ENCODE peak calls at places on chromosome 10, in six cellular contexts. U is left cardiac atrium; V is AG04450; P is activated CD4-positive, alpha-beta T cell treated with anti-CD3 and anti-CD28 coated beads for 48 hours; I is H9; E is T-helper 1 cell. S is an unnamed sample.

GRCh38 chr10:121325490-121326231 is 272.6 kb downstream of the FGFR2 start:
- DNase-seq in P (no peak), V (no peak), U (no peak), I (no peak), E (no peak), S (no peak)

GRCh38 chr10:127014671-127015070 is 109.4 kb downstream of the DOCK1 start:
- DNase-seq in U (no peak), P (no peak), E (no peak), I (no peak), V (no peak), S (no peak)

GRCh38 chr10:80144302-80145131 is 12.0 kb downstream of the PLAC9 start:
- DNase-seq in E (no peak), P (peak), I (peak), U (no peak), V (no peak), S (no peak)

GRCh38 chr10:92965314-92965713 is 95.3 kb upstream of the CYP26C1 start:
- DNase-seq in U (no peak), P (no peak), V (no peak), E (no peak), I (no peak), S (no peak)

GRCh38 chr10:14371616-14372015 is 40.9 kb upstream of the FRMD4A start:
- DNase-seq in E (no peak), P (no peak), V (no peak), U (no peak), I (no peak), S (no peak)

GRCh38 chr10:25209618-25210017 is 34.8 kb downstream of the GPR158 start:
- DNase-seq in I (no peak), V (no peak), P (no peak), U (no peak), E (no peak), S (no peak)

GRCh38 chr10:3239066-3239919 is 66.7 kb upstream of the PITRM1 start:
- DNase-seq in I (peak), E (peak), V (no peak), U (peak), P (peak), S (peak)

GRCh38 chr10:26519803-26520202 is 81.7 kb downstream of the APBB1IP start:
- DNase-seq in E (no peak), P (no peak), U (no peak), I (no peak), V (no peak), S (no peak)

GRCh38 chr10:71382757-71383156 is 14.0 kb upstream of the CDH23 start:
- DNase-seq in P (no peak), V (no peak), I (no peak), E (no peak), U (no peak), S (no peak)

GRCh38 chr10:133087679-133088523 is at the start of gene ADGRA1:
- DNase-seq in I (peak), V (no peak), U (no peak), P (no peak), E (no peak), S (no peak)

GRCh38 chr10:114548662-114549061 is 109.4 kb downstream of the ABLIM1 start:
- DNase-seq in P (no peak), V (no peak), U (peak), E (no peak), I (peak), S (no peak)

GRCh38 chr10:34236927-34237326 is 578.2 kb downstream of the PARD3 start:
- DNase-seq in U (no peak), E (no peak), P (no peak), I (no peak), V (peak), S (no peak)

GRCh38 chr10:126908225-126908624 is 3.0 kb downstream of the DOCK1 start:
- DNase-seq in P (no peak), U (no peak), V (no peak), I (peak), E (no peak), S (no peak)

GRCh38 chr10:125549656-125550055 is 133.3 kb downstream of the TEX36 start:
- DNase-seq in E (no peak), I (no peak), U (no peak), P (no peak), V (no peak), S (no peak)